ENCODE peak calls at places on chromosomes 6 and 20, in five cellular contexts. One of them, this sample, is unnamed.

GRCh38 chr20:11271920-11272594 is 598.3 kb upstream of the JAG1 start:
- DNase-seq in body of pancreas: no peak
- DNase-seq in choroid plexus epithelial cell: no peak
- DNase-seq in HL-60: no peak
- DNase-seq in lung: no peak
- DNase-seq in this sample: no peak

GRCh38 chr20:36832791-36833190 is 43.1 kb upstream of the TLDC2 start:
- DNase-seq in HL-60: no peak
- DNase-seq in lung: no peak
- DNase-seq in choroid plexus epithelial cell: no peak
- DNase-seq in body of pancreas: no peak
- DNase-seq in this sample: no peak

GRCh38 chr6:17421406-17421805 is 28.0 kb downstream of the CAP2 start:
- DNase-seq in HL-60: no peak
- DNase-seq in lung: no peak
- DNase-seq in body of pancreas: no peak
- DNase-seq in choroid plexus epithelial cell: no peak
- DNase-seq in this sample: no peak

GRCh38 chr20:32354592-32355416 is 3.3 kb upstream of the ASXL1 start:
- DNase-seq in body of pancreas: no peak
- DNase-seq in lung: no peak
- DNase-seq in choroid plexus epithelial cell: peak
- DNase-seq in HL-60: no peak
- DNase-seq in this sample: no peak

GRCh38 chr20:57560554-57561355 is at the start of gene PCK1:
- DNase-seq in HL-60: no peak
- DNase-seq in body of pancreas: peak
- DNase-seq in lung: no peak
- DNase-seq in choroid plexus epithelial cell: peak
- DNase-seq in this sample: peak

GRCh38 chr6:110979565-110980096 is 2.2 kb upstream of the RPF2 start:
- DNase-seq in choroid plexus epithelial cell: no peak
- DNase-seq in HL-60: no peak
- DNase-seq in body of pancreas: no peak
- DNase-seq in lung: no peak
- DNase-seq in this sample: no peak

GRCh38 chr6:72032056-72032455 is 145.7 kb downstream of the RIMS1 start:
- DNase-seq in body of pancreas: no peak
- DNase-seq in lung: no peak
- DNase-seq in HL-60: no peak
- DNase-seq in choroid plexus epithelial cell: peak
- DNase-seq in this sample: no peak

GRCh38 chr6:120511712-120512111 is 822.6 kb downstream of the TBC1D32 start:
- DNase-seq in choroid plexus epithelial cell: no peak
- DNase-seq in body of pancreas: no peak
- DNase-seq in HL-60: no peak
- DNase-seq in lung: no peak
- DNase-seq in this sample: no peak

GRCh38 chr6:29553268-29554057 is 6.1 kb downstream of the UBD start:
- DNase-seq in lung: peak
- DNase-seq in HL-60: peak
- DNase-seq in choroid plexus epithelial cell: peak
- DNase-seq in body of pancreas: peak
- DNase-seq in this sample: peak

GRCh38 chr6:112332274-112332673 is 14.9 kb upstream of the RFPL4B start:
- DNase-seq in body of pancreas: no peak
- DNase-seq in HL-60: no peak
- DNase-seq in choroid plexus epithelial cell: no peak
- DNase-seq in lung: no peak
- DNase-seq in this sample: no peak

GRCh38 chr6:27553123-27553904 is 80.4 kb upstream of the ZNF184 start:
- DNase-seq in body of pancreas: no peak
- DNase-seq in lung: no peak
- DNase-seq in choroid plexus epithelial cell: peak
- DNase-seq in HL-60: peak
- DNase-seq in this sample: no peak

GRCh38 chr6:89941847-89942497 is 47.7 kb downstream of the GJA10 start:
- DNase-seq in lung: no peak
- DNase-seq in choroid plexus epithelial cell: no peak
- DNase-seq in body of pancreas: no peak
- DNase-seq in HL-60: no peak
- DNase-seq in this sample: no peak

GRCh38 chr6:18703546-18703945 is 316.4 kb downstream of the RNF144B start:
- DNase-seq in HL-60: no peak
- DNase-seq in lung: no peak
- DNase-seq in choroid plexus epithelial cell: no peak
- DNase-seq in body of pancreas: no peak
- DNase-seq in this sample: no peak

GRCh38 chr6:43878823-43879495 is 108.9 kb downstream of the VEGFA start:
- DNase-seq in lung: no peak
- DNase-seq in body of pancreas: no peak
- DNase-seq in choroid plexus epithelial cell: no peak
- DNase-seq in HL-60: no peak
- DNase-seq in this sample: peak

GRCh38 chr6:39530201-39530759 is 194.9 kb downstream of the KIF6 start:
- DNase-seq in choroid plexus epithelial cell: peak
- DNase-seq in lung: no peak
- DNase-seq in body of pancreas: no peak
- DNase-seq in HL-60: no peak
- DNase-seq in this sample: no peak

GRCh38 chr6:85015396-85015990 is 251.1 kb upstream of the TBX18 start:
- DNase-seq in choroid plexus epithelial cell: peak
- DNase-seq in body of pancreas: peak
- DNase-seq in lung: peak
- DNase-seq in HL-60: peak
- DNase-seq in this sample: peak

GRCh38 chr20:14922503-14923267 is 585.3 kb upstream of the FLRT3 start:
- DNase-seq in body of pancreas: no peak
- DNase-seq in choroid plexus epithelial cell: no peak
- DNase-seq in lung: no peak
- DNase-seq in HL-60: no peak
- DNase-seq in this sample: no peak

DNA sequence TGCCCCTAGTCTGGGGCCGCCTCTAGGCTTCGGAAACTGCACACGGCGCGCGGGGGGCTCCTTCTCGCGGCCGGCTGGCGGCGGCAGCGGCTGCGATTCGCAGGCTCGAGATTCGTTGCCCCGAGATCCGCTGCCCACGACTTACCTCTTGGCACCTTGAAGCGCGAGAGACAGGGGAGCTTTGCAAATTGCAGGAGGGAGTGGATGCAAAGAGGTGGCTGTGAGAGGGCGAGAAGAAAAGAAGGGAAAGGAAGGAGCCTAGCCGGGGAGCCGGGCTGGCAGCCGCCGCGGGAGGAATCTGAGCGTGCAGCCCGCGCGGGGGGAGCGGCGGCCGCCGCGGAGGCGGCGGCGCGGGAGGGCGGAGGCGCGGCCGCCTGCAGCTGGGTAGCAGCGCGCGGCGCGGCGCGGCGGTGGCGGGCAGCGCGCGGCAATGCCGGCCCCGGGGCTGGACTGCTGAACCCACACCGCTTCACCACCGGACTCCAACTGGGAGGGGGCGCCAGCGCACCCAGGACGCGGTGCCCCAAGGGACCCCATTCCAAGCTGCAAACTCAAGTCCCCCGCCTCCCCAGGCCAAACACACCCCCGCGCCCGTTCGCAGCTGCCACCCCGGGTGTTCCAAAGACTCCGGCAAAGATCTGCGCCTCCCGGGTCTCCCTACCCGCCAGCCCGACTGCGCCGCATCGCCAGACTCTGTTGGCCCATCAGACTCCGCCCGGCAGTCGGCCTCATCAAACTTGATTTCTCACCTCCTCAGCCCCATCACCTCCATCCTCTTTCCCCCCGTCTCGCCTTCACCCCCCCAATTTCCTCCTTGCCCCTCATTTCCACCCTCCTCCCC is 44.2 kb upstream of the SUPT3H start:
- DNase-seq in choroid plexus epithelial cell: peak
- DNase-seq in lung: peak
- DNase-seq in HL-60: peak
- DNase-seq in body of pancreas: peak
- DNase-seq in this sample: peak
- TF ChIP-seq CTCF in choroid plexus epithelial cell: peak
- TF ChIP-seq CTCF in lung: no peak
- TF ChIP-seq CTCF in HL-60: no peak
- TF ChIP-seq CTCF in body of pancreas: no peak
- TF ChIP-seq CTCF in this sample: no peak

GRCh38 chr6:48563426-48563825 is 452.4 kb upstream of the PTCHD4 start:
- DNase-seq in HL-60: no peak
- DNase-seq in choroid plexus epithelial cell: no peak
- DNase-seq in lung: no peak
- DNase-seq in body of pancreas: no peak
- DNase-seq in this sample: no peak

GRCh38 chr6:48568856-48569255 is 457.9 kb upstream of the PTCHD4 start:
- DNase-seq in lung: no peak
- DNase-seq in HL-60: no peak
- DNase-seq in body of pancreas: no peak
- DNase-seq in choroid plexus epithelial cell: no peak
- DNase-seq in this sample: no peak

GRCh38 chr6:48570656-48571055 is 459.7 kb upstream of the PTCHD4 start:
- DNase-seq in body of pancreas: no peak
- DNase-seq in lung: no peak
- DNase-seq in choroid plexus epithelial cell: no peak
- DNase-seq in HL-60: no peak
- DNase-seq in this sample: no peak

GRCh38 chr6:48564036-48564820 is 453.2 kb upstream of the PTCHD4 start:
- DNase-seq in lung: no peak
- DNase-seq in body of pancreas: no peak
- DNase-seq in choroid plexus epithelial cell: no peak
- DNase-seq in HL-60: no peak
- DNase-seq in this sample: no peak

DNA sequence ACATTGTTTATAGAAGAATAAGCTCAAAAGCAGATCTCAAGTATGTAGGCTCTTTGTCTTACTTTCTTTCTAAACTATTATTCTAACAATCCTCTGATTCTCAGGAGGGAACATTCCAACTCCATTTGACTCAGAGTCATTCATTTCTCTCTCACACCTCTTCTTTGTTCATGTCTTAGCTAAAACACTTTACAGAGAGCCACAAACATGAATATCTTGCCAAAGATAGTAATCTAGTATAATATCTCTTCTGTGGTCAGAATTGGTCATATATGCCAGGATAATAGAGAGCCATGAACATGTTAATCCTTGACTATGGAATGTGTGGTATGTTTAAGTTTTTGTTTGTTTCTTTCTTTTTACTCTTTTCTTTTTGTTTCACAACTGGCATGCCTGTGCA is 456.0 kb upstream of the PTCHD4 start:
- DNase-seq in choroid plexus epithelial cell: peak
- DNase-seq in HL-60: no peak
- DNase-seq in lung: no peak
- DNase-seq in body of pancreas: no peak
- DNase-seq in this sample: no peak
- TF ChIP-seq CTCF in choroid plexus epithelial cell: no peak
- TF ChIP-seq CTCF in HL-60: no peak
- TF ChIP-seq CTCF in lung: no peak
- TF ChIP-seq CTCF in body of pancreas: no peak
- TF ChIP-seq CTCF in this sample: no peak

DNA sequence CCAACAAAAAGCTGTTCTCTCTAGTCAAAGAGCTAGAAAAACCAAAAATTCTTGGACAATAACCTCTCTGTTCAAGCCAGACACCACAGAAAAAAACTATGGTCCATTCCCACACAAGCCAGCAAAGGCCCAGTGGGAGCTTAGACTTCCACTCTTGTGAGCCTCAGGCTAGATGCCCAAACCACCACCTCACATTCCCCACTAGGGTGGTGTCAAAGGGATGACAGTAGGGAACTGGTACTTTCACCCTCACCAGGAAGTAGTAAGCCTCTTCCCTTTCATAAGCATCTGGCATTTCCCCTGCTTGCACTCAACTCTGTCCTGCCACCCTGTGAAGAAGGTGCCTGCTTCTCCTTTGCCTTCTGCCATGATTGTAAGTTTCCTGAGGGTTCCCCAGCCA is 58.4 kb upstream of the RNF217 start:
- DNase-seq in choroid plexus epithelial cell: no peak
- DNase-seq in lung: no peak
- DNase-seq in HL-60: no peak
- DNase-seq in body of pancreas: no peak
- DNase-seq in this sample: no peak
- TF ChIP-seq CTCF in choroid plexus epithelial cell: no peak
- TF ChIP-seq CTCF in lung: no peak
- TF ChIP-seq CTCF in HL-60: no peak
- TF ChIP-seq CTCF in body of pancreas: no peak
- TF ChIP-seq CTCF in this sample: no peak

GRCh38 chr20:18721716-18722115 is 91.9 kb upstream of the SCP2D1 start:
- DNase-seq in HL-60: no peak
- DNase-seq in choroid plexus epithelial cell: no peak
- DNase-seq in body of pancreas: no peak
- DNase-seq in lung: no peak
- DNase-seq in this sample: no peak

GRCh38 chr20:18719426-18719825 is 94.2 kb upstream of the SCP2D1 start:
- DNase-seq in HL-60: no peak
- DNase-seq in body of pancreas: no peak
- DNase-seq in choroid plexus epithelial cell: peak
- DNase-seq in lung: no peak
- DNase-seq in this sample: no peak

GRCh38 chr20:18715564-18715963 is 98.0 kb upstream of the SCP2D1 start:
- DNase-seq in lung: no peak
- DNase-seq in HL-60: no peak
- DNase-seq in choroid plexus epithelial cell: no peak
- DNase-seq in body of pancreas: no peak
- DNase-seq in this sample: no peak

GRCh38 chr20:18717062-18717461 is 96.5 kb upstream of the SCP2D1 start:
- DNase-seq in choroid plexus epithelial cell: no peak
- DNase-seq in body of pancreas: no peak
- DNase-seq in HL-60: no peak
- DNase-seq in lung: no peak
- DNase-seq in this sample: no peak

DNA sequence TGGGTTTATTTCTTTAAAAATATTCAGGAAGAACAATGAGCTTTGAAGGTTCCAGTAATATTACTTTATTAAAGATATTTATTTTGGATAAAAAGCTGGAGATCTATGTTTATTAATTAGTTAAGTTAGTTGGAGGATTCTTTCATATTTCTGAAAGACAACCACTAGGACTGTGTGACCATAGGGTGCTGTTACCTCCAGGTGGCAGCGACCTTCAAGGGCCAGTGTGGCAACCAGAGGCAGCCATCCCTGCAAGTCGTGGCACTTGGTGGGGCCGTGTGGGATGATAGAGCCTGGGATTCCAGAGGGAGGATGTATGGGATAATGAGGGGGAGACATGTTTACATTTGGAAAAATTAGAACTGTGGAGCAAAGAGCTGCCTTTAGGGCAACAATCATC is 95.5 kb upstream of the SCP2D1 start:
- DNase-seq in body of pancreas: no peak
- DNase-seq in lung: no peak
- DNase-seq in choroid plexus epithelial cell: no peak
- DNase-seq in HL-60: no peak
- DNase-seq in this sample: no peak
- TF ChIP-seq CTCF in body of pancreas: no peak
- TF ChIP-seq CTCF in lung: no peak
- TF ChIP-seq CTCF in choroid plexus epithelial cell: no peak
- TF ChIP-seq CTCF in HL-60: no peak
- TF ChIP-seq CTCF in this sample: no peak